ENCODE peak calls at places on chromosomes 1 and 21, in eight cellular contexts. One of them, this sample, is unnamed.

GRCh38 chr21:39155578-39155977 is 27.7 kb downstream of the PSMG1 start:
- DNase-seq in cardiac muscle cell: no peak
- DNase-seq in CD8-positive, alpha-beta T cell: no peak
- DNase-seq in fibroblast of lung: no peak
- DNase-seq in HCT116: no peak
- DNase-seq in naive thymus-derived CD4-positive, alpha-beta T cell: no peak
- DNase-seq in CD8-positive, alpha-beta memory T cell: no peak
- DNase-seq in stomach: no peak
- DNase-seq in this sample: no peak

GRCh38 chr1:247115141-247115510 is 11.0 kb upstream of the ZNF669 start:
- DNase-seq in cardiac muscle cell: no peak
- DNase-seq in CD8-positive, alpha-beta T cell: no peak
- DNase-seq in fibroblast of lung: no peak
- DNase-seq in HCT116: no peak
- DNase-seq in naive thymus-derived CD4-positive, alpha-beta T cell: no peak
- DNase-seq in CD8-positive, alpha-beta memory T cell: no peak
- DNase-seq in stomach: no peak
- DNase-seq in this sample: no peak

GRCh38 chr1:231240883-231241735 is at the start of gene GNPAT:
- DNase-seq in cardiac muscle cell: peak; percentile 87
- DNase-seq in CD8-positive, alpha-beta T cell: peak; percentile 89
- DNase-seq in fibroblast of lung: peak; percentile 80
- DNase-seq in HCT116: peak; percentile 64
- DNase-seq in naive thymus-derived CD4-positive, alpha-beta T cell: peak; percentile 87
- DNase-seq in CD8-positive, alpha-beta memory T cell: peak; percentile 90
- DNase-seq in stomach: peak; percentile 90
- DNase-seq in this sample: peak; percentile 87

GRCh38 chr1:94949681-94950661 is 23.1 kb upstream of the CNN3 start:
- DNase-seq in cardiac muscle cell: peak; percentile 63
- DNase-seq in CD8-positive, alpha-beta T cell: no peak
- DNase-seq in fibroblast of lung: peak; percentile 70
- DNase-seq in HCT116: no peak
- DNase-seq in naive thymus-derived CD4-positive, alpha-beta T cell: no peak
- DNase-seq in CD8-positive, alpha-beta memory T cell: no peak
- DNase-seq in stomach: peak; percentile 66
- DNase-seq in this sample: peak; percentile 55

GRCh38 chr1:152699746-152700145 is 1.6 kb downstream of the LCE2A start:
- DNase-seq in cardiac muscle cell: no peak
- DNase-seq in CD8-positive, alpha-beta T cell: no peak
- DNase-seq in fibroblast of lung: no peak
- DNase-seq in HCT116: no peak
- DNase-seq in naive thymus-derived CD4-positive, alpha-beta T cell: no peak
- DNase-seq in CD8-positive, alpha-beta memory T cell: no peak
- DNase-seq in stomach: no peak
- DNase-seq in this sample: no peak

GRCh38 chr1:150551784-150552691 is 2.8 kb downstream of the ADAMTSL4 start:
- DNase-seq in cardiac muscle cell: peak; percentile 98
- DNase-seq in CD8-positive, alpha-beta T cell: no peak
- DNase-seq in fibroblast of lung: peak; percentile 89
- DNase-seq in HCT116: no peak
- DNase-seq in naive thymus-derived CD4-positive, alpha-beta T cell: no peak
- DNase-seq in CD8-positive, alpha-beta memory T cell: no peak
- DNase-seq in stomach: peak; percentile 65
- DNase-seq in this sample: no peak

GRCh38 chr1:69191280-69191679 is 376.4 kb upstream of the LRRC7 start:
- DNase-seq in cardiac muscle cell: peak; percentile 62
- DNase-seq in CD8-positive, alpha-beta T cell: no peak
- DNase-seq in fibroblast of lung: peak; percentile 39
- DNase-seq in HCT116: no peak
- DNase-seq in naive thymus-derived CD4-positive, alpha-beta T cell: no peak
- DNase-seq in CD8-positive, alpha-beta memory T cell: no peak
- DNase-seq in stomach: no peak
- DNase-seq in this sample: no peak

GRCh38 chr1:178686407-178686806 is 38.6 kb upstream of the RALGPS2 start:
- DNase-seq in cardiac muscle cell: no peak
- DNase-seq in CD8-positive, alpha-beta T cell: no peak
- DNase-seq in fibroblast of lung: no peak
- DNase-seq in HCT116: no peak
- DNase-seq in naive thymus-derived CD4-positive, alpha-beta T cell: no peak
- DNase-seq in CD8-positive, alpha-beta memory T cell: no peak
- DNase-seq in stomach: no peak
- DNase-seq in this sample: no peak

GRCh38 chr1:160243767-160244166 is 18.6 kb downstream of the DCAF8 start:
- DNase-seq in cardiac muscle cell: no peak
- DNase-seq in CD8-positive, alpha-beta T cell: no peak
- DNase-seq in fibroblast of lung: no peak
- DNase-seq in HCT116: no peak
- DNase-seq in naive thymus-derived CD4-positive, alpha-beta T cell: no peak
- DNase-seq in CD8-positive, alpha-beta memory T cell: no peak
- DNase-seq in stomach: no peak
- DNase-seq in this sample: no peak

GRCh38 chr1:1348420-1349255 is 580 bp downstream of the DVL1 start:
- DNase-seq in cardiac muscle cell: peak; percentile 54
- DNase-seq in CD8-positive, alpha-beta T cell: no peak
- DNase-seq in fibroblast of lung: peak; percentile 54
- DNase-seq in HCT116: no peak
- DNase-seq in naive thymus-derived CD4-positive, alpha-beta T cell: no peak
- DNase-seq in CD8-positive, alpha-beta memory T cell: no peak
- DNase-seq in stomach: no peak
- DNase-seq in this sample: no peak

GRCh38 chr1:50989694-50990093 is 19.6 kb downstream of the CDKN2C start:
- DNase-seq in cardiac muscle cell: no peak
- DNase-seq in CD8-positive, alpha-beta T cell: no peak
- DNase-seq in fibroblast of lung: no peak
- DNase-seq in HCT116: no peak
- DNase-seq in naive thymus-derived CD4-positive, alpha-beta T cell: no peak
- DNase-seq in CD8-positive, alpha-beta memory T cell: no peak
- DNase-seq in stomach: no peak
- DNase-seq in this sample: no peak

GRCh38 chr1:43137445-43138052 is 34.5 kb downstream of the EBNA1BP2 start:
- DNase-seq in cardiac muscle cell: peak; percentile 13
- DNase-seq in CD8-positive, alpha-beta T cell: no peak
- DNase-seq in fibroblast of lung: no peak
- DNase-seq in HCT116: no peak
- DNase-seq in naive thymus-derived CD4-positive, alpha-beta T cell: no peak
- DNase-seq in CD8-positive, alpha-beta memory T cell: no peak
- DNase-seq in stomach: no peak
- DNase-seq in this sample: no peak

GRCh38 chr1:21668232-21669032 is 725 bp downstream of the RAP1GAP start:
- DNase-seq in cardiac muscle cell: no peak
- DNase-seq in CD8-positive, alpha-beta T cell: no peak
- DNase-seq in fibroblast of lung: no peak
- DNase-seq in HCT116: no peak
- DNase-seq in naive thymus-derived CD4-positive, alpha-beta T cell: no peak
- DNase-seq in CD8-positive, alpha-beta memory T cell: no peak
- DNase-seq in stomach: peak; percentile 23
- DNase-seq in this sample: no peak

GRCh38 chr1:212692774-212693644 is 6.6 kb downstream of the BATF3 start:
- DNase-seq in cardiac muscle cell: no peak
- DNase-seq in CD8-positive, alpha-beta T cell: no peak
- DNase-seq in fibroblast of lung: peak; percentile 49
- DNase-seq in HCT116: no peak
- DNase-seq in naive thymus-derived CD4-positive, alpha-beta T cell: no peak
- DNase-seq in CD8-positive, alpha-beta memory T cell: no peak
- DNase-seq in stomach: no peak
- DNase-seq in this sample: no peak

GRCh38 chr1:111597433-111597832 is 22.2 kb upstream of the RAP1A start:
- DNase-seq in cardiac muscle cell: peak; percentile 45
- DNase-seq in CD8-positive, alpha-beta T cell: no peak
- DNase-seq in fibroblast of lung: no peak
- DNase-seq in HCT116: no peak
- DNase-seq in naive thymus-derived CD4-positive, alpha-beta T cell: no peak
- DNase-seq in CD8-positive, alpha-beta memory T cell: no peak
- DNase-seq in stomach: no peak
- DNase-seq in this sample: peak; percentile 7

GRCh38 chr1:109969907-109970306 is 14.7 kb upstream of the AHCYL1 start:
- DNase-seq in cardiac muscle cell: no peak
- DNase-seq in CD8-positive, alpha-beta T cell: no peak
- DNase-seq in fibroblast of lung: no peak
- DNase-seq in HCT116: no peak
- DNase-seq in naive thymus-derived CD4-positive, alpha-beta T cell: no peak
- DNase-seq in CD8-positive, alpha-beta memory T cell: no peak
- DNase-seq in stomach: no peak
- DNase-seq in this sample: no peak

GRCh38 chr1:110673805-110674336 is 869 bp downstream of the KCNA3 start:
- DNase-seq in cardiac muscle cell: no peak
- DNase-seq in CD8-positive, alpha-beta T cell: peak; percentile 50
- DNase-seq in fibroblast of lung: no peak
- DNase-seq in HCT116: no peak
- DNase-seq in naive thymus-derived CD4-positive, alpha-beta T cell: no peak
- DNase-seq in CD8-positive, alpha-beta memory T cell: peak; percentile 30
- DNase-seq in stomach: no peak
- DNase-seq in this sample: no peak

GRCh38 chr21:37370152-37371040 is 3.8 kb downstream of the DYRK1A start:
- DNase-seq in cardiac muscle cell: peak; percentile 61
- DNase-seq in CD8-positive, alpha-beta T cell: no peak
- DNase-seq in fibroblast of lung: peak; percentile 65
- DNase-seq in HCT116: no peak
- DNase-seq in naive thymus-derived CD4-positive, alpha-beta T cell: no peak
- DNase-seq in CD8-positive, alpha-beta memory T cell: no peak
- DNase-seq in stomach: no peak
- DNase-seq in this sample: no peak

GRCh38 chr1:145917595-145917994 is 922 bp downstream of the PEX11B start:
- DNase-seq in cardiac muscle cell: no peak
- DNase-seq in CD8-positive, alpha-beta T cell: no peak
- DNase-seq in fibroblast of lung: no peak
- DNase-seq in HCT116: no peak
- DNase-seq in naive thymus-derived CD4-positive, alpha-beta T cell: no peak
- DNase-seq in CD8-positive, alpha-beta memory T cell: no peak
- DNase-seq in stomach: no peak
- DNase-seq in this sample: no peak

DNA sequence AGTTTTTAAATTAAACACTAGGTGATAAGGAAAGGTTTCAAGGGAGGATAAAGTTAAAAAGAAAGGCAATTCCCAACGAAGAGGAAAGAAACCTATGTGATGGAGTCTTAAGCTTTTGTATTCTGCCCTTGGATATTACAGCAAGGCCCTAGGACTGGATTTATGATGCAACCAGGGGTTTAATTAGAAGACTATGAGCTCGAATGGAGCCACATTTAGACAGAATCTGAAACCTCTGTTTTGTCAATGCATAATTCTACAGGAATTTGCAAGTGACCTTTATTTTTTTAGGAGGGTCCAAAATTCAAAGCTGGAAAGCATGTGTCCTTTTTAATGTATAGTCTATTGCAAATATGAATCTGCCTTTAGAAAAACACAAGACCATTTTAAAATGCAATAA is 37.9 kb downstream of the TGFB2 start:
- DNase-seq in cardiac muscle cell: no peak
- DNase-seq in CD8-positive, alpha-beta T cell: no peak
- DNase-seq in fibroblast of lung: no peak
- DNase-seq in HCT116: no peak
- DNase-seq in naive thymus-derived CD4-positive, alpha-beta T cell: no peak
- DNase-seq in CD8-positive, alpha-beta memory T cell: no peak
- DNase-seq in stomach: no peak
- DNase-seq in this sample: no peak
- H3K27ac ChIP-seq in cardiac muscle cell: peak overlapping the region; percentile 47
- H3K27ac ChIP-seq in CD8-positive, alpha-beta T cell: no peak overlapping the region
- H3K27ac ChIP-seq in fibroblast of lung: no peak overlapping the region
- H3K27ac ChIP-seq in HCT116: no peak overlapping the region
- H3K27ac ChIP-seq in naive thymus-derived CD4-positive, alpha-beta T cell: no peak overlapping the region
- H3K27ac ChIP-seq in CD8-positive, alpha-beta memory T cell: no peak overlapping the region
- H3K27ac ChIP-seq in stomach: no peak overlapping the region
- H3K27ac ChIP-seq in this sample: no peak overlapping the region

DNA sequence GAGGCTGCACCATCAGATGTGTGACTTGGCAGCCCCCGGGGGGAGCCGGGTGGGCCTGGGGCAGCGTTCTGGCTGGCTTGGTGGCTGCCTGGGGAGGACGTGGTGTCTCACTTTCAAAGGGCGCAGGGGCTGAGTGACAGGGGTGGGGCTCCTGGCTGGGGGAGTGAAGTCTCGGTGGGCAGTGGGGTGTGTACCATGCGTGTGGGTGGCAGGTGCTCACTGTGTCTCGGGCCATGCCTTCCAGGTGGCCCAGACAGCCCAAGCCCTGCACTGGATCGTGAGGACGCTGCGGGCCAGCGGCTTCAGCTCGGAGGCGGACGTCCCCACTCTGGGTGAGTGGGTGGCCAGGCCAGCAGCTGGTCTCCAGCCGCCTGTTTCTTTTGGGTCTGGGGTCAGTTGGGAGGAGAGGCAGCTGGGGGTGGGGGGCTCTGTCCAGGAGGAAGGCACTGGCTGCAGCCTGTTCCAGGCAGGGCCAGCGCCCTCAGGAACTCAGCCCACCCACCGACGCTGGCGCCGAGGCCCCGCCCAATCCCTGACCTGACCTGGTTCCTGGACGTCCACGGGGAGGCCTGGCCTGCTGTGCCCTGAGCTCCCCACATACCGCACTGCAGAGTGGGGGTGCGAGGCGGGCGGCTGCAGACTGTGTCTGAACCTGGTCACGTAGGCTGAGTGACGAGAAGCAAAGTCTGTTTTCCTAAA is 30.6 kb upstream of the LRRC3 start:
- DNase-seq in cardiac muscle cell: no peak
- DNase-seq in CD8-positive, alpha-beta T cell: no peak
- DNase-seq in fibroblast of lung: no peak
- DNase-seq in HCT116: no peak
- DNase-seq in naive thymus-derived CD4-positive, alpha-beta T cell: no peak
- DNase-seq in CD8-positive, alpha-beta memory T cell: no peak
- DNase-seq in stomach: no peak
- DNase-seq in this sample: peak; percentile 41
- H3K9me3 ChIP-seq in cardiac muscle cell: no peaks in the 10 kb centered on the region
- H3K9me3 ChIP-seq in CD8-positive, alpha-beta T cell: peaks cover 2% of the 10 kb centered on the region
- H3K9me3 ChIP-seq in fibroblast of lung: no peaks in the 10 kb centered on the region
- H3K9me3 ChIP-seq in HCT116: peaks cover 2% of the 10 kb centered on the region
- H3K9me3 ChIP-seq in naive thymus-derived CD4-positive, alpha-beta T cell: peaks cover 1% of the 10 kb centered on the region
- H3K9me3 ChIP-seq in CD8-positive, alpha-beta memory T cell: no peaks in the 10 kb centered on the region
- H3K9me3 ChIP-seq in stomach: peaks cover 12% of the 10 kb centered on the region
- H3K9me3 ChIP-seq in this sample: peaks cover 9% of the 10 kb centered on the region

DNA sequence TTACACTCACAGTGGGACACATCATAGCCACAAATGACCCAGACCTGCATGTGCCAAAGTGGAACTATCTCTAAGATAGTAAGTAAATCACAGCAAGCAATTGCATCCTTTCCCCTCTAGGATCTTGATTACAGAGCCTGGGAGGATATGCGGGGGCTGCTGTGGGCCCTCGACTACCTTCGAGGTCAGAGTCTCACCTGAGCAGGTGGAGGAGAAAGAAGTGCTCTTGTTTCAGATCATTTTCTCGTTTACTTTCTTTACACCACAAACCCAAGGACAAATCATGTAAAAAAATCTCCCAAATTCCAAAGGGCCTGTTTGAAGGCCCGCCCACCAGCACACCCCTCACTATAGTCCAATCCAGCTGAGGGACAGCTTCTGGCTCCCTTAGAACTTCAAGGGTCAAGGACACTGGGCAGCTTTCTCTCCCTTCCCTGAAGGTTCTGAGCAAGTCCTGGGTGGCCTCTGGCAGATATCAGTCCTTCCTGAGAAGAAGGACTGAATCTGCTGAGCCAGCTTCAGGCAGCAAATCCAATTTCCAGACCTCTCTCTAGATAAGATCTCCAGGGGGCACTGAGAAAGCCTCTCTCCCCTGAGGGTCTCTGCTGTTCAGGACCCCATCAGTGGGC is 5.6 kb downstream of the STK40 start:
- DNase-seq in cardiac muscle cell: no peak
- DNase-seq in CD8-positive, alpha-beta T cell: no peak
- DNase-seq in fibroblast of lung: no peak
- DNase-seq in HCT116: no peak
- DNase-seq in naive thymus-derived CD4-positive, alpha-beta T cell: no peak
- DNase-seq in CD8-positive, alpha-beta memory T cell: no peak
- DNase-seq in stomach: no peak
- DNase-seq in this sample: no peak
- H3K27ac ChIP-seq in cardiac muscle cell: peak overlapping the region; percentile 54
- H3K27ac ChIP-seq in CD8-positive, alpha-beta T cell: no peak overlapping the region
- H3K27ac ChIP-seq in fibroblast of lung: no peak overlapping the region
- H3K27ac ChIP-seq in HCT116: no peak overlapping the region
- H3K27ac ChIP-seq in naive thymus-derived CD4-positive, alpha-beta T cell: no peak overlapping the region
- H3K27ac ChIP-seq in CD8-positive, alpha-beta memory T cell: no peak overlapping the region
- H3K27ac ChIP-seq in stomach: peak overlapping the region; percentile 34
- H3K27ac ChIP-seq in this sample: no peak overlapping the region

GRCh38 chr1:248792342-248792741 is 33.4 kb downstream of the SH3BP5L start:
- DNase-seq in cardiac muscle cell: no peak
- DNase-seq in CD8-positive, alpha-beta T cell: no peak
- DNase-seq in fibroblast of lung: no peak
- DNase-seq in HCT116: no peak
- DNase-seq in naive thymus-derived CD4-positive, alpha-beta T cell: no peak
- DNase-seq in CD8-positive, alpha-beta memory T cell: no peak
- DNase-seq in stomach: no peak
- DNase-seq in this sample: no peak
- H3K9me3 ChIP-seq in cardiac muscle cell: no peaks in the 10 kb centered on the region
- H3K9me3 ChIP-seq in CD8-positive, alpha-beta T cell: no peaks in the 10 kb centered on the region
- H3K9me3 ChIP-seq in fibroblast of lung: no peaks in the 10 kb centered on the region
- H3K9me3 ChIP-seq in HCT116: no peaks in the 10 kb centered on the region
- H3K9me3 ChIP-seq in naive thymus-derived CD4-positive, alpha-beta T cell: no peaks in the 10 kb centered on the region
- H3K9me3 ChIP-seq in CD8-positive, alpha-beta memory T cell: no peaks in the 10 kb centered on the region
- H3K9me3 ChIP-seq in stomach: peaks cover 4% of the 10 kb centered on the region
- H3K9me3 ChIP-seq in this sample: no peaks in the 10 kb centered on the region

This sample was measured in SJSA1.